ENCODE peak calls at places on chromosomes 2 and 18, in seven cellular contexts. N is fibroblast of lung, T is stomach, P is SK-N-SH, O is fibroblast of pulmonary artery, R is mucosa of descending colon, I is GM12865. L is an unnamed sample.

GRCh38 chr2:158094487-158095092 is 7.1 kb upstream of the UPP2 start:
- DNase-seq in N (no peak), T (no peak), P (no peak), O (no peak), R (no peak), I (no peak), L (no peak)

GRCh38 chr2:43636616-43637015 is 444 bp upstream of the PLEKHH2 start:
- DNase-seq in N (no peak), T (no peak), P (no peak), O (no peak), R (no peak), I (no peak), L (no peak)

GRCh38 chr18:21735452-21736015 is 5.1 kb upstream of the MIB1 start:
- DNase-seq in N (peak; percentile 79), T (peak; percentile 56), P (no peak), O (peak; percentile 57), R (peak; percentile 87), I (no peak), L (no peak)

GRCh38 chr18:64134044-64134757 is 14.7 kb downstream of the LINC00305 start:
- DNase-seq in N (no peak), T (no peak), P (no peak), O (no peak), R (no peak), I (no peak), L (no peak)

GRCh38 chr2:180542510-180542909 is 437.9 kb upstream of the UBE2E3 start:
- DNase-seq in N (no peak), T (no peak), P (no peak), O (no peak), R (no peak), I (no peak), L (no peak)

GRCh38 chr2:30408961-30409387 is 38.1 kb upstream of the LCLAT1 start:
- DNase-seq in N (peak; percentile 74), T (no peak), P (no peak), O (peak; percentile 28), R (no peak), I (no peak), L (no peak)

GRCh38 chr2:214465386-214466146 is 54.7 kb downstream of the VWC2L start:
- DNase-seq in N (no peak), T (no peak), P (no peak), O (peak; percentile 7), R (no peak), I (no peak), L (no peak)

GRCh38 chr18:34600118-34600517 is 110.0 kb upstream of the DTNA start:
- DNase-seq in N (peak; percentile 70), T (no peak), P (no peak), O (peak; percentile 13), R (no peak), I (no peak), L (no peak)

GRCh38 chr2:235990344-235990743 is 177.8 kb downstream of the GBX2 start:
- DNase-seq in N (no peak), T (peak; percentile 53), P (no peak), O (no peak), R (no peak), I (no peak), L (no peak)

GRCh38 chr2:238854699-238855111 is 6.8 kb downstream of the TWIST2 start:
- DNase-seq in N (no peak), T (no peak), P (no peak), O (no peak), R (no peak), I (no peak), L (no peak)

GRCh38 chr18:68772268-68772667 is 25.6 kb upstream of the CCDC102B start:
- DNase-seq in N (no peak), T (no peak), P (no peak), O (no peak), R (no peak), I (no peak), L (no peak)

GRCh38 chr2:100275200-100275589 is 47.1 kb downstream of the LONRF2 start:
- DNase-seq in N (no peak), T (no peak), P (no peak), O (no peak), R (no peak), I (no peak), L (no peak)

GRCh38 chr2:47339745-47340541 is 63.0 kb upstream of the MSH2 start:
- DNase-seq in N (no peak), T (peak; percentile 35), P (no peak), O (peak; percentile 43), R (peak; percentile 79), I (no peak), L (peak; percentile 46)

GRCh38 chr2:242020196-242021004 is 150.9 kb downstream of the RTP5 start:
- DNase-seq in N (peak; percentile 19), T (no peak), P (no peak), O (no peak), R (no peak), I (no peak), L (no peak)

GRCh38 chr18:76752400-76752799 is 70.0 kb upstream of the ZNF236 start:
- DNase-seq in N (no peak), T (no peak), P (no peak), O (no peak), R (no peak), I (no peak), L (no peak)

GRCh38 chr2:158191076-158191566 is 89.4 kb downstream of the UPP2 start:
- DNase-seq in N (no peak), T (no peak), P (no peak), O (no peak), R (no peak), I (peak; percentile 74), L (no peak)

DNA sequence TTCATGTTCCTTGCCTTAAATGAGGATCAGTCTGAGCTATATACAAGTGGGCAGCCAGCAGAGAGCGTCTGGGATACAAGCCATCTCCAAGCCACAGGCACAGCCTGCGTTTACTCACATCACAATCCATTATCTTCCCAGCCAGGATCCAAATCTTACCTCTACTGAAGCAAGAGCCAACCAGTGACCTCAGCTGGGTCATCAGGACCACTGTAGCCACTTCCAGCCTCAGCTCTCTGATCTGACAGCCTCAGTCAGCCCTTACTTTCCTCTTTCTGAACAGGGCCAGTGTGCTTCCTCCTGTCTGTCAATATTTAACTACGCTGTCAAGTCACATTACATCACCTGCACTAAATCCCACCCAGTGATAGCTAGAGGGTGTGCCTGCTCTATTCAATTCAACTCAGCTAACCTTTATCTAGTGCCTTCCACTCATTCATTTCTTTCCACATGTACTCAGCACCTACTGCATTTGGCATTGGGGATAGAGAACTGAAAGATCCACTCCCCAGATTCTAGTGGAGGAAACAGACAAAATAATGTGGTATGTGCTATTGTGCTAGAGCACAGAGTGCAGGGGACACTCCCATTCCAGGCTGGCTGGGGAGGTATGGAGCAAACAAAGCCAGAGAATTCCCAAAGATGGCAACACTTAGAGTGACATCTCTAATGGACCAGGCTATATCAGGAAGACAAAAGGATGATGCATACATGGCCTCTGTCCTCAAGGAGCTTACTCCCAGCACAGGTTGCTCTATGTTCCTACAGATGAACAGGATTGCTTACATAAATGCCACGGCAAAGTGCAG is 146.5 kb downstream of the NCKAP5 start:
- DNase-seq in N (peak; percentile 37), T (no peak), P (peak; percentile 8), O (peak; percentile 3), R (no peak), I (peak; percentile 1), L (no peak)
- H3K4me3 ChIP-seq in N (no peak overlapping the region), T (no peak overlapping the region), P (no peak overlapping the region), O (no peak overlapping the region), R (no peak overlapping the region), I (no peak overlapping the region), L (no peak overlapping the region)

DNA sequence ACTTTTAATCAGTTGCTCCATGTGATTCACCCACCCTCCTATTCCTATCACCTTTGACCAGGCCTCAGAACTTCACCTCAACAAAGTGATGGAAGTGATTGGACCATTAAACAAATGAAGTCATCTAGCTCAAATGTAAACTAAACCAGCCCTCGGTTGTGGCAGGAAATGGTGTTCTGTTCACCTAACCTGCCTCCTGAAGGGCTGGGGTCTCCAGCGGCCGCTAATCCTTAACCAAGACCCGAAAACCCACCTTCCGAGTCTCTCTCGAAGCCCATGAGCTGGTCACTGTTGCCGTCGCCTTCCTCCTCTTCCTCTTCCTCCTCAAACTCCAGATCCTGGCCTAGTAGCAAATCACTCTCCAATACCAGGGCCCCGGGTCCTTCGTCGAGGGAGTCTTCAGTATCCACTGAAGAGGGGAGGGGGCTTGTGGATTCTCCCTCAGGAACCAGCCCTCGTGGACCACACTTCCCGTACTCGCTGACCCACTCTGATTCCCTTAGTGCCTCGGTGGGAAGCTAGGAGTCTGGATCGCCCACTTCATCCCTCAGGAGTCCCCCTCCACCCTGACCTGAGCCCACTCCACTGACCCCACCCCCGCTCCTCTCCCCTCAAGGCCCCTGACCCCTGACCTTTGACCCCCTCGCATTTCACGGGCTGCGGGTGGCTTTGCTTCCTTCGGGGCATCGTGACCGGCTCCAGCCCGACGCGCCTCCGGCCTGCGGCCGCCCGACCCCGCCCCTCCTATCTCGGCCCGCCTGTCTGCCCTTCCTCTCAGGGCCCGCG is 501 bp downstream of the ZNF513 start:
- DNase-seq in N (peak; percentile 59), T (peak; percentile 40), P (peak; percentile 47), O (peak; percentile 29), R (peak; percentile 86), I (peak; percentile 35), L (no peak)
- H3K4me3 ChIP-seq in N (peak overlapping the region; percentile 70), T (peak overlapping the region; percentile 76), P (peak overlapping the region; percentile 86), O (peak overlapping the region; percentile 87), R (peak overlapping the region; percentile 44), I (peak overlapping the region; percentile 56), L (peak overlapping the region; percentile 82)

DNA sequence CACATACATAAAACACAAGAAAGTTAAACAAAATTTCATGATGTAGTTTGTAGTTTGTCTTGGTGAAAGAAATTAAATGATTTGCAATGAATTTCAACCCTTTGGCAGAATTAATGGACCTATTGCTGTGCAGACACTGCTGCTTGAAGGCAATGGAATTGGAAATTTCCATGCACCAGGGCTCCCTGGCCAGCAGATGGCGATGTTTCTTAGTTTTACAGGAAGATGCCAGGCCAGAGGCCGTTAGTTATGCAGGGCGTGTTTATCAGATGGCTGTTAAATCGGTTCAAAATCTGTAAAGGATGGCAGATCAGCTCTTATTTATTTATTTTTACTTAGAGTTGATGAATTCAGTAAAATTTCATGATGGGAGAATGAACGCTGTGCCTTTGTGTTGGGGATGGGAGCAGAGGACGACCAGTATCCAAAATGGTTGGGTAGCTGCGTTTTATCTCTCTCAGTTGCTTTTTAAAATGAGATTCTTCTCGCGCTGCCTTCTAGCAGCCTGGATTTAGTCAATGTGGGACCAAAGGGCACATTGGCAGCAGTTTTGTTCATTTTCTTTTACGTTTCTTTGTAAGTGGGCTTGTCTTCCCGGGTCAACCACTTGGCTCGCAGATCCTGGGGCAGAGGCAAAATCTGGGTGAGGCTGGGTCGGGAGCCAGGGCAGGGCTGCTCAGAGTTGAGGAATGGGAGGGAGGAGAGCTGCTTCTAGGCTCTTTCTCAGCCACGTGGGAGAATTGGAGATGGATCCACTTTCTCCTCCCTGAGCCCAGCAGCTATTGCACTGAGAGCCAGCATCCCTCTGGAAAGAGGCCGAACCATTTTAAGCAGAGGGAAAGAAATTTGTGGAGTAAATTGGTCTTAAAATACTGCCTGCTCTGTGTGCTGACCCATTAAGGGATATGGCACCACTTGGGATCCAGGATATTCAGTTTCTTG is 344.0 kb downstream of the PIK3C3 start:
- DNase-seq in N (peak; percentile 78), T (peak; percentile 79), P (peak; percentile 62), O (peak; percentile 81), R (no peak), I (peak; percentile 71), L (peak; percentile 35)
- H3K4me3 ChIP-seq in N (peak overlapping the region; percentile 31), T (peak overlapping the region; percentile 20), P (no peak overlapping the region), O (peak overlapping the region; percentile 13), R (no peak overlapping the region), I (no peak overlapping the region), L (no peak overlapping the region)

DNA sequence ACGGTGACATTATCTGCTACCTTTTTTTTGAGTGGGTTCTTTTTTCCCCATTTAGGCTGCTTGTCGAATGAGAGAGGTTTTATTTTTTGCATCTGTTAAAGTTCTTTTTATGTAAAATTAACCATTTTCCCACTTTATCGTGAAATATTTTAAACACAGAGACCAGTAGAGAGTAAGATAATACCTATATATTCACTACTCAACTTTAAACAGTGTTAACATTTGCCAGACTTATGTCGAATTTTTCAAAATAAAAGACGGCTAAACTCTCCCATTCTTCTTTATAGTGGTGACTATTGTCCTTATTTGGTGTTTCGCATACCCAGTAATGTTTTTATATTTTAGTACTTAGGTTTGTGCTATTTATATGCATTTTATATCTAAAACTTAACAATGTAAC is 743 bp upstream of the PUS10 start:
- DNase-seq in N (no peak), T (no peak), P (no peak), O (no peak), R (no peak), I (no peak), L (no peak)
- H3K4me3 ChIP-seq in N (peak overlapping the region; percentile 97), T (peak overlapping the region; percentile 94), P (peak overlapping the region; percentile 93), O (peak overlapping the region; percentile 99), R (no peak overlapping the region), I (peak overlapping the region; percentile 94), L (peak overlapping the region; percentile 98)

L was measured in skeletal muscle cell.